ENCODE peak calls at places on chromosome 17, in ten cellular contexts. L, V, H, M, R, C, Y, G, X and Z are unnamed samples.
A peak's percentile ranks its signal among the peaks of the same experiment; 100 is the strongest.

GRCh38 chr17:12388206-12388605 is 277.5 kb upstream of the MYOCD start:
- DNase-seq in L (no peak), V (peak; percentile 10), H (no peak), M (peak; percentile 32), R (no peak), C (no peak), Y (no peak), G (no peak), X (peak; percentile 75), Z (no peak)

GRCh38 chr17:59746849-59747445 is 39.5 kb downstream of the VMP1 start:
- DNase-seq in L (no peak), V (peak; percentile 83), H (no peak), M (peak; percentile 80), R (no peak), C (no peak), Y (peak; percentile 26), G (no peak), X (no peak), Z (no peak)

GRCh38 chr17:59432657-59433056 is 101.2 kb downstream of the YPEL2 start:
- DNase-seq in L (no peak), V (no peak), H (no peak), M (no peak), R (no peak), C (no peak), Y (no peak), G (no peak), X (no peak), Z (no peak)

GRCh38 chr17:57985675-57985974 is 2.4 kb downstream of the VEZF1 start:
- DNase-seq in L (no peak), V (peak; percentile 36), H (no peak), M (peak; percentile 25), R (no peak), C (no peak), Y (no peak), G (no peak), X (no peak), Z (no peak)

GRCh38 chr17:74117999-74118421 is 85.5 kb upstream of the RPL38 start:
- DNase-seq in L (no peak), V (no peak), H (no peak), M (no peak), R (peak; percentile 8), C (no peak), Y (no peak), G (no peak), X (no peak), Z (no peak)

GRCh38 chr17:83193336-83194188 is 114.2 kb downstream of the METRNL start:
- DNase-seq in L (no peak), V (no peak), H (peak; percentile 1), M (peak; percentile 57), R (peak; percentile 29), C (no peak), Y (no peak), G (no peak), X (no peak), Z (no peak)

GRCh38 chr17:42618442-42619150 is 9.1 kb downstream of the TUBG1 start:
- DNase-seq in L (no peak), V (no peak), H (peak; percentile 92), M (peak; percentile 26), R (peak; percentile 79), C (peak; percentile 63), Y (peak; percentile 79), G (no peak), X (no peak), Z (no peak)

GRCh38 chr17:63382826-63383225 is 63.3 kb downstream of the CYB561 start:
- DNase-seq in L (no peak), V (peak; percentile 43), H (no peak), M (peak; percentile 61), R (no peak), C (no peak), Y (no peak), G (no peak), X (no peak), Z (no peak)

GRCh38 chr17:4475001-4475400 is 23.7 kb upstream of the SPNS2 start:
- DNase-seq in L (no peak), V (no peak), H (no peak), M (no peak), R (no peak), C (no peak), Y (no peak), G (no peak), X (no peak), Z (no peak)

GRCh38 chr17:1516403-1517161 is at the start of gene INPP5K:
- DNase-seq in L (peak; percentile 95), V (peak; percentile 99), H (peak; percentile 98), M (peak; percentile 99), R (peak; percentile 98), C (peak; percentile 98), Y (peak; percentile 99), G (peak; percentile 98), X (peak; percentile 94), Z (peak; percentile 97)

GRCh38 chr17:4156750-4157381 is 13.9 kb downstream of the CYB5D2 start:
- DNase-seq in L (no peak), V (no peak), H (no peak), M (no peak), R (no peak), C (no peak), Y (no peak), G (no peak), X (no peak), Z (no peak)

GRCh38 chr17:42053701-42054100 is 3.3 kb upstream of the C17orf113 start:
- DNase-seq in L (no peak), V (no peak), H (no peak), M (no peak), R (no peak), C (no peak), Y (no peak), G (no peak), X (no peak), Z (no peak)

GRCh38 chr17:50266384-50267073 is 7.7 kb upstream of the TMEM92 start:
- DNase-seq in L (peak; percentile 64), V (peak; percentile 83), H (no peak), M (peak; percentile 88), R (peak; percentile 46), C (peak; percentile 85), Y (peak; percentile 5), G (peak; percentile 72), X (peak; percentile 80), Z (peak; percentile 60)

GRCh38 chr17:82787081-82787848 is 35.4 kb downstream of the TBCD start:
- DNase-seq in L (no peak), V (no peak), H (peak; percentile 92), M (no peak), R (no peak), C (peak; percentile 69), Y (no peak), G (peak; percentile 64), X (no peak), Z (peak; percentile 59)

GRCh38 chr17:50181601-50182345 is 16.0 kb downstream of the SGCA start:
- DNase-seq in L (no peak), V (peak; percentile 53), H (no peak), M (peak; percentile 79), R (no peak), C (no peak), Y (no peak), G (no peak), X (no peak), Z (no peak)

GRCh38 chr17:59506907-59507726 is 58.3 kb upstream of the DHX40 start:
- DNase-seq in L (no peak), V (no peak), H (peak; percentile 12), M (no peak), R (no peak), C (no peak), Y (no peak), G (peak; percentile 30), X (peak; percentile 23), Z (no peak)

DNA sequence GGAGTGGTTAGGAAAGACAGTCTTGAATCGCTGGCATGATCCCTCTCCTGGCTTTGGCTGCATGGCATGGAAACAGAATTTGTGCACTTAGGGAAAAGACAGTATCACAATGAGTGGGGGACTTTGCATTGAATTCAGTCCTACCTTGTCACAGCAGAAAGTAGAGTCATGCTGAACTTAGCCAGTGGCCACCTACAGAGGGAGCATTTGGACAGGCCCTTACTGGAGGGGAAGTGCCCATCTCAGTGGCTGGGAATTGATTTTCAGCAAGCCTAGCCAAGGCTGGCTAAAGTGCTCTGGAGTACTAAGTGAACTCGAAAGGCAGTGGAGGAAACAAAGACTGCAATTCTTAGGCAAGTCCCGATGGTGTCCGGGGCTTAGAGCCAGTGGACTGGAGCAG is 364.3 kb upstream of the TOM1L1 start:
- DNase-seq in L (no peak), V (no peak), H (no peak), M (no peak), R (no peak), C (no peak), Y (no peak), G (no peak), X (no peak), Z (no peak)
- TF ChIP-seq CTCF in L (no peak), V (no peak), H (no peak), M (no peak), R (no peak), C (no peak), Y (no peak), G (no peak), X (no peak), Z (no peak)

DNA sequence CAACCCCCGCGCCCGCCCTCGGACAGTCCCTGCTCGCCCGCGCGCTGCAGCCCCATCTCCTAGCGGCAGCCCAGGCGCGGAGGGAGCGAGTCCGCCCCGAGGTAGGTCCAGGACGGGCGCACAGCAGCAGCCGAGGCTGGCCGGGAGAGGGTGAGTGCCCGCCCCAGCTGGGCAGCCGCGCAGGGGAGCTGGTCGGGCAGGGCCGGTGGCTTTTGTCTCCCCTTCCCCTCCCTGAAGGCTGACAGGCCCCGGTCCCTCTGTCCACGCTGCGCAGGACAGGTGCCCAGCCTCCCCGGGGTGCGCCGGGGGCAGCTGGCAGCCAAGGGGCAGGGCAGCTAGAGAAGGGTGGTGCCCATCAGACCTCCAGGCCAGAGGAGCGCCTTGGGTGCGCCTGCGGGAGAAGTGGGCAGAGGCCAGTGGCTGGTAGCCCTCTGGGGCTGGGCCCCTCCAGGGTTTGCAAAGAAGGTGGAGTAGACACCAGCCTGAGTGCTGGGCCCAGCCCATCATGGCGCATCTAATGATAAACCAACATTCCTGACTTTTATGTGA is 278 bp downstream of the ITGB4 start:
- DNase-seq in L (no peak), V (no peak), H (no peak), M (no peak), R (no peak), C (no peak), Y (no peak), G (no peak), X (no peak), Z (no peak)
- TF ChIP-seq CTCF in L (no peak), V (no peak), H (no peak), M (no peak), R (no peak), C (no peak), Y (no peak), G (no peak), X (no peak), Z (no peak)

DNA sequence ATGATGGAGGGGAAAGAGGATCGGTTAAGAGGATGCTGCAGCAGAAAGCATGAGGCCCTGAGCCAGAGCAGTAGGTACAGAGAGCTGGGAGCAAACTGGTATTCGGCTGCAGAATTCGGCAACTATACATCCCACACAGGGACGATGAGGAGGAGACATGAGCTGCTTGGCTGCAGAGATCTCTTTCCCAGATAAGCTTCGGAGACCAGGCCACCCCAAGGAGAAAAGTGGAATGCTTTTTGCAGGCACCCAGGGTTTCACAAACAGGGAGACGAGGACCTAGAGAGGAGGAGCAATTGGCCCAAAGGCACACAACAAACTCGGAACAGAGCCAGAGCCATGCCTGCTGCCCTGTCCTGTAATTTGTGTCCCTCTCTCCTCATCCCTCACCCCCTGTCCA is 62.0 kb downstream of the TMEM132E start:
- DNase-seq in L (no peak), V (no peak), H (no peak), M (no peak), R (no peak), C (no peak), Y (no peak), G (no peak), X (no peak), Z (no peak)
- TF ChIP-seq CTCF in L (no peak), V (no peak), H (no peak), M (no peak), R (no peak), C (no peak), Y (no peak), G (no peak), X (no peak), Z (no peak)

GRCh38 chr17:55238931-55239297 is 25.8 kb upstream of the HLF start:
- DNase-seq in L (no peak), V (no peak), H (no peak), M (peak; percentile 19), R (peak; percentile 50), C (no peak), Y (peak; percentile 29), G (no peak), X (no peak), Z (no peak)
- TF ChIP-seq CTCF in L (no peak), V (no peak), H (no peak), M (peak; percentile 20), R (no peak), C (no peak), Y (no peak), G (no peak), X (no peak), Z (no peak)